ENCODE peak calls at places on chromosomes 5 and 9, in seven cellular contexts. W, C, T, B, O, K and Y are unnamed samples.

GRCh38 chr9:136820947-136821332 is 13.2 kb downstream of the RABL6 start:
- DNase-seq in W (no peak), B (no peak), T (no peak), K (peak; percentile 25), O (peak; percentile 51), C (no peak), Y (no peak)

GRCh38 chr5:107282061-107282460 is 388.7 kb downstream of the EFNA5 start:
- DNase-seq in T (peak; percentile 63), C (no peak), O (peak; percentile 39), K (peak; percentile 84), B (no peak), W (no peak), Y (no peak)

GRCh38 chr5:154829589-154830218 is 20.7 kb downstream of the FAXDC2 start:
- DNase-seq in B (no peak), T (peak; percentile 93), O (peak; percentile 42), K (peak; percentile 23), C (peak; percentile 63), W (no peak), Y (peak; percentile 60)

GRCh38 chr5:141514330-141515111 is 25.6 kb downstream of the PCDHGC5 start:
- DNase-seq in K (peak; percentile 54), T (no peak), C (no peak), B (no peak), W (no peak), O (peak; percentile 34), Y (peak; percentile 54)

GRCh38 chr5:400282-401215 is 42.4 kb upstream of the EXOC3 start:
- DNase-seq in W (peak; percentile 84), B (no peak), T (no peak), O (no peak), K (peak; percentile 31), C (peak; percentile 40), Y (peak; percentile 82)

GRCh38 chr5:78328585-78329173 is 31.7 kb upstream of the SCAMP1 start:
- DNase-seq in W (no peak), K (peak; percentile 37), C (no peak), T (no peak), O (peak; percentile 51), B (no peak), Y (peak; percentile 40)

GRCh38 chr9:70924905-70925547 is 196.4 kb downstream of the TRPM3 start:
- DNase-seq in W (peak; percentile 65), T (peak; percentile 59), O (peak; percentile 88), C (no peak), B (peak; percentile 10), K (peak; percentile 80), Y (peak; percentile 84)

GRCh38 chr5:9197881-9198260 is 348.0 kb downstream of the SEMA5A start:
- DNase-seq in O (peak; percentile 71), T (no peak), B (peak; percentile 25), C (no peak), W (no peak), K (peak; percentile 61), Y (peak; percentile 70)

GRCh38 chr5:91243859-91244258 is 139.3 kb downstream of the ARRDC3 start:
- DNase-seq in C (no peak), B (no peak), T (no peak), W (no peak), K (no peak), O (no peak), Y (no peak)

GRCh38 chr9:81798606-81799005 is 109.3 kb upstream of the TLE1 start:
- DNase-seq in C (no peak), W (peak; percentile 16), B (no peak), T (no peak), K (peak; percentile 33), O (peak; percentile 10), Y (peak; percentile 90)

GRCh38 chr5:35354751-35355150 is 124.5 kb upstream of the PRLR start:
- DNase-seq in B (no peak), W (no peak), O (no peak), K (no peak), C (no peak), T (no peak), Y (no peak)

GRCh38 chr9:128361296-128361980 is 9.7 kb upstream of the URM1 start:
- DNase-seq in W (no peak), C (no peak), B (no peak), T (no peak), K (no peak), O (no peak), Y (no peak)

GRCh38 chr9:98365227-98365669 is 109.8 kb upstream of the TBC1D2 start:
- DNase-seq in T (peak; percentile 55), B (no peak), C (no peak), O (peak; percentile 68), K (peak; percentile 6), W (no peak), Y (peak; percentile 55)